ENCODE peak calls at places on chromosome 18, in six cellular contexts. X is HCT116, Z is A549, Q is heart left ventricle, U is IMR-90, W is tibial nerve. H is an unnamed sample.

GRCh38 chr18:33781429-33781828 is 203.4 kb downstream of the ASXL3 start:
- DNase-seq in W (no peak), U (no peak), Z (no peak), Q (no peak), X (no peak), H (no peak)

GRCh38 chr18:5717241-5717640 is 173.4 kb upstream of the EPB41L3 start:
- DNase-seq in Z (no peak), W (no peak), X (no peak), U (no peak), Q (no peak), H (no peak)

GRCh38 chr18:63082661-63083531 is 236.7 kb downstream of the BCL2 start:
- DNase-seq in Q (no peak), X (no peak), W (no peak), Z (no peak), U (no peak), H (no peak)

GRCh38 chr18:47174545-47175116 is 1.5 kb downstream of the IER3IP1 start:
- DNase-seq in U (no peak), Z (peak), X (no peak), W (no peak), Q (no peak), H (no peak)

GRCh38 chr18:22753130-22753831 is 179.8 kb upstream of the RBBP8 start:
- DNase-seq in X (no peak), Q (no peak), Z (no peak), U (no peak), W (no peak), H (no peak)

GRCh38 chr18:78776706-78777105 is 202.9 kb upstream of the SALL3 start:
- DNase-seq in Q (no peak), Z (no peak), X (no peak), U (no peak), W (no peak), H (no peak)

GRCh38 chr18:66124394-66124793 is 373.6 kb downstream of the CDH7 start:
- DNase-seq in U (no peak), X (no peak), Z (peak), Q (no peak), W (no peak), H (peak)

GRCh38 chr18:34787931-34788532 is 77.9 kb downstream of the DTNA start:
- DNase-seq in W (peak), X (peak), Q (peak), U (peak), Z (peak), H (peak)

GRCh38 chr18:22314001-22314400 is 103.7 kb downstream of the CTAGE1 start:
- DNase-seq in W (no peak), Z (no peak), U (peak), X (no peak), Q (no peak), H (no peak)

GRCh38 chr18:63137999-63138448 is 181.5 kb downstream of the BCL2 start:
- DNase-seq in W (no peak), X (no peak), U (no peak), Q (peak), Z (no peak), H (no peak)

DNA sequence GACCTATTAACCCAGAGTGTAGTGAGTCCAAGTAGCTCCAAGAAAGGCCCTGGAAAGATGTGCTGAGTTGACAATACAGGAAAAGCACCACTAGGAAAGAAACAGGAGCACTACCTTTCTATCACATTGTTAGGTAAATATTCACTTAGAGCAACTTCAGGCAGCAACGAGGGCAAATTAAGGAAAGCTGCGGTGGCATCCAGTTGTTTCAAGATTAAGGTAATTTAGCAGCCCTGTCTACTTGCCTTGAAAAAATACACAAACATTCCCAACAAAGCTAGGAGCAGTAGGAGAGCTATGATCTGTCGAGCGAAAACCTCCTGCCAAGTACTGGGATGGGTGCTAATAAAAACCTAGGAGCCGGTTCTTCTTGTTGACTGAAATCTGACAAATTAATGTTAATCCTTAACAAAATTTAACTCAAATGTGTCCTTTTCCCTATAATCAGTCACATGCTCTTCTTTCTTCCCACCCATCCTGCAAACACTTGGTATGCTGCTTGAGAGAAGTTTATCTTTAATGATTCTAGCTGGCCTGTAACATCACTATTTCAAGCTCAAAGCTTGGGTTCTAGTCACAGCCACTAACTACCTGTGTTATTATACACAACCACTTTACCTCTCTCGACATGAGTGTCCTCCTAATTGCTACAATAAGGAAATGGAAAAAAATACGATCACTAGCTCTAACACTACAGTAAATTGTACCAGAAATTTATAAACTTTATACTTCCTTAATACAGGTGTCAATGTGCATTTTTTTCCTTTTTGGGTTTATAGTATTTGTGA is 2.0 kb downstream of the ACAA2 start:
- DNase-seq in X (no peak), W (no peak), Z (no peak), U (no peak), Q (no peak), H (no peak)
- TF ChIP-seq POLR2A in X (no peak), W (no peak), Z (no peak), U (no peak), Q (no peak), H (no peak)

DNA sequence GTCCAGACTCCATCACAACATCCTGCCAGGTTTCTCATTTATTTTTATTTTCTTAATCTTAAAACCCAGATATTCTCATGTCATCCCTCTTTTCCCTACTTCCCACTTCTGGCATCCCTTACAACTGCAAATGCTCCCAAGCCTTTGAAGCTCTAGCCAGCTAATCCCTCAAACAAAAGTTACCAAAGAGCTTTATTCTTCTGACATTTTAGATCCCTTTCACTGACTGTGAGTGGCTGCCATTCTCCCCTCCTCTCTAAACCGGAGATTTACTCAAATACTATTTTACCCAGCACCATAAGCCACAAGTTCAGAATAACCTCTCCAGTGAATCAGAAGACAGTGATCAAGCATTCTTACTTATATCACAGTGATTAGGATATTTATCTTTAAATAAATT is 569.0 kb upstream of the SYT4 start:
- DNase-seq in U (no peak), W (no peak), Z (no peak), X (no peak), Q (no peak), H (no peak)
- TF ChIP-seq CTCF in U (no peak), W (no peak), Z (no peak), X (no peak), Q (no peak), H (no peak)

DNA sequence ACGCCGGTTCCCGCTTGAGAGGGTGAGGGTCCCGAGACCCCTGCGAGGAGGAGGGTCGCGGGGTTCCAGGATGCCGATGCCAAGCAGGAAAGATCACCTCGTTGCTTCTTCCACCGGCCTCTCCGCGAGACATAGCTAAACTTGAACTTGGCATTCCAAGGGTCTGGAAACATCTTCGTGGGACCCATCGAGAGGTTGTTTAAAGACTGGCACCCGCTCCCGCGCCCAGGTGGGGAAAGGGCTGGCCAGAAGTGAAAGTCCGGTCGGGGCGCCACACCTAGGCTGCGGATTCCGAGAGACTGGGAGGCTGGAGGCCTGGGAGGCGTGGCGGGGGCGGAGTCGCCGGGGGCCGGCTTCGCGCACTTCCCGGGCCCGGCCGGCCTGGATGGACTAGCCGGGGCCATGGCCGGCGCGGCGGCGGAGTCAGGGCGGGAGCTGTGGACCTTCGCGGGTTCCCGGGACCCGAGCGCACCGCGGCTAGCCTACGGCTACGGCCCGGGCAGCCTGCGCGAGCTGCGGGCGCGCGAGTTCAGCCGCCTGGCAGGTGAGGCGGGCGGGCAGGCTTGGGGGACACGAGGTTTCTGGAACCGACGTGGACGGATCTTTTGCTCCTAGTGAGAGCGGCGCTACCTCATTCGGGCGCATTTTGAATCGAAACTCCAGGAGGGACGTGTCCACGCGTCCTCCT is at the start of gene MOCOS:
- DNase-seq in Z (peak), W (peak), X (peak), Q (peak), U (peak), H (peak)
- TF ChIP-seq POLR2A in Z (peak), W (no peak), X (peak), Q (no peak), U (peak), H (no peak)

DNA sequence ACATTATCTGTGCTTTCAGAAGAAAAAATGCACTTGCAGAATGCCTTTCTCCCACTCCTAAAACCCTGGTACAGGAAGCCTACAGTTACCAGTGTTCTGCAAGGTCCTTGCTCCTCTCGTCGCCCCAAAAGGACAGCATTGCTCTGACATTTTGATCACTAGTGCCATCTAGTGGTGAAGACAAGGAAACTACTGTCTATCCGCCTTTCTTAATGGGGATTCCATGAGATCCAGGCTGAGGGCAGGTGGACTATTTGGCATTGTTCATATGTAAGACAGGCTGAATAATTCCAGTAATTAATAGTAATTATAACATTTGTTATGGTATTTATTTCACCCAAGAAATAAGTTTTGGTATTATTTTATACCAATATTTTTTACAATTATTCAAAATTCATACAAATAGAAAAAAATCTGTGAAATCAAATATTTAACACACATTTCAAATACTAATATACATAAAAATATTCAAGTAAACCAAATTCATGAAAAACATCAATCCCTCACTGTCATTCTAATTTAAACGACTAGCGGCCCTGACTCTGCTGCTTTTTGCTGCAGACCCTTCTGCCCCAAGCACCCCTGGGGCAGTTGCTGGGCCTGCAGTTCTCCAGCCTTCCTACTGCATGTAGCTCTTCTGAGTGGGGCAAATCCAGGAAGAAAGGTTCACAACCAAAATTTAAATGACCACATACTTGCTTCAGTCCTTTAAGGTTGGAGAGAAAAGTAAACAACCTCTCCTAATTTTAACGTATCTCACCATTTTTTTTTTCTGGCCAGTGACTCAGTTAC is 19.0 kb downstream of the TPGS2 start:
- DNase-seq in Q (peak), W (no peak), U (peak), Z (peak), X (peak), H (peak)
- TF ChIP-seq CTCF in Q (peak), W (peak), U (peak), Z (peak), X (peak), H (peak)

GRCh38 chr18:3251249-3251962 is 3.8 kb downstream of the MYL12A start:
- DNase-seq in W (no peak), Z (no peak), U (no peak), X (no peak), Q (no peak), H (no peak)
- TF ChIP-seq POLR2A in W (no peak), Z (no peak), U (no peak), X (no peak), Q (peak), H (no peak)

GRCh38 chr18:68713131-68713530 is 1.8 kb downstream of the TMX3 start:
- DNase-seq in Z (no peak), X (no peak), W (no peak), U (no peak), Q (no peak), H (no peak)

GRCh38 chr18:68714707-68715496 is at the start of gene TMX3:
- DNase-seq in Z (peak), U (peak), Q (peak), W (peak), X (peak), H (peak)

GRCh38 chr18:68713791-68714190 is 1.1 kb downstream of the TMX3 start:
- DNase-seq in W (no peak), Q (no peak), U (no peak), Z (no peak), X (no peak), H (no peak)

GRCh38 chr18:68714356-68714706 is 577 bp downstream of the TMX3 start:
- DNase-seq in W (peak), Q (no peak), Z (no peak), X (no peak), U (no peak), H (peak)
- TF ChIP-seq CTCF in W (no peak), Q (no peak), Z (no peak), X (no peak), U (no peak), H (no peak)

GRCh38 chr18:2905802-2906521 is 59.2 kb downstream of the EMILIN2 start:
- DNase-seq in X (peak), W (peak), U (no peak), Z (peak), Q (peak), H (peak)
- TF ChIP-seq POLR2A in X (peak), W (peak), U (no peak), Z (peak), Q (peak), H (no peak)

DNA sequence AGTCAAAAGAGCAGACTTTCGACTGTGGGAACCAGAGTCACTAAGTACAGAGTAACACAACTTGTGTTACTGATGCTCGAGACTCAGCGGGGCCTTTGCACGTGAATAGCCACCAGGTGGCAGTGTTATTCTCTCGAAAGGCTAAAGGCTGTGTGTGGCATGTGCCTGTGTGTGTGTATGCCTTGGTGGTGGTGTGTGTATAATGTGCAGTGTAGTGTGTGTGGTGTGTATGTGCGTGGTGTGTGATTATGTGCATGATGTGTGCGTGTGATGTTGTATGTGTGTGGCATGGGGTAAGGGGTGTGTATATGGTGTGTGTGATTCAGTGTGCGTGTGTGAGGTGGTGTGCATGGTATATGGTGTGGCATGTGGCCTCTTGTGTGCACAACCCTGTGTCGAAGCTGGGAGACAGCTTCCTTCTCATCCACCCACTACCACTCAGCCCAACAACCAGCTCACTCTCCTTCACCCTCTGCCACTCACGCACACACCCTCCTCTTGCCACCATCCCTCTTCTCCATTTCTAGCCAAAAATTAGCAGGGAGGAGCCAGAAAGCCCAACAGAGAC is 83.0 kb upstream of the ZNF532 start:
- DNase-seq in Z (peak), W (peak), U (peak), X (peak), Q (peak), H (peak)
- TF ChIP-seq CTCF in Z (peak), W (peak), U (peak), X (peak), Q (peak), H (peak)

GRCh38 chr18:68800075-68800474 is 2.2 kb downstream of the CCDC102B start:
- DNase-seq in U (no peak), Z (no peak), X (no peak), Q (no peak), W (no peak), H (no peak)

GRCh38 chr18:68796936-68797690 is 767 bp upstream of the CCDC102B start:
- DNase-seq in Z (no peak), Q (peak), U (peak), W (no peak), X (no peak), H (peak)

GRCh38 chr18:68803371-68803770 is 5.5 kb downstream of the CCDC102B start:
- DNase-seq in Q (peak), W (peak), Z (no peak), U (peak), X (no peak), H (no peak)

GRCh38 chr18:68797901-68798300 is at the start of gene CCDC102B:
- DNase-seq in U (peak), W (no peak), X (no peak), Q (no peak), Z (no peak), H (no peak)
- TF ChIP-seq POLR2A in U (no peak), W (no peak), X (no peak), Q (no peak), Z (no peak), H (no peak)